ENCODE peak calls at places on chromosomes 5 and 9, in five cellular contexts. One of them, this sample, is unnamed.

GRCh38 chr5:77449277-77449676 is 42.8 kb downstream of the WDR41 start:
- DNase-seq in H1: no peak
- DNase-seq in K562: no peak
- DNase-seq in HepG2: no peak
- DNase-seq in GM12878: no peak
- DNase-seq in this sample: no peak

GRCh38 chr9:115393976-115394775 is 276.2 kb upstream of the TNC start:
- DNase-seq in H1: no peak
- DNase-seq in K562: no peak
- DNase-seq in HepG2: no peak
- DNase-seq in GM12878: no peak
- DNase-seq in this sample: no peak

GRCh38 chr9:126615251-126615790 is 1.6 kb downstream of the LMX1B start:
- DNase-seq in H1: peak; percentile 75
- DNase-seq in K562: no peak
- DNase-seq in HepG2: peak; percentile 21
- DNase-seq in GM12878: no peak
- DNase-seq in this sample: no peak

GRCh38 chr9:130451509-130452388 is 7.0 kb downstream of the ASS1 start:
- DNase-seq in H1: peak; percentile 89
- DNase-seq in K562: peak; percentile 73
- DNase-seq in HepG2: peak; percentile 61
- DNase-seq in GM12878: no peak
- DNase-seq in this sample: no peak

GRCh38 chr5:31987985-31988710 is 186.0 kb downstream of the GOLPH3 start:
- DNase-seq in H1: no peak
- DNase-seq in K562: no peak
- DNase-seq in HepG2: no peak
- DNase-seq in GM12878: no peak
- DNase-seq in this sample: peak; percentile 77

GRCh38 chr5:176185133-176185733 is 53.0 kb upstream of the SIMC1 start:
- DNase-seq in H1: no peak
- DNase-seq in K562: peak; percentile 22
- DNase-seq in HepG2: no peak
- DNase-seq in GM12878: no peak
- DNase-seq in this sample: no peak

GRCh38 chr5:139426222-139426885 is 13.0 kb downstream of the DNAJC18 start:
- DNase-seq in H1: no peak
- DNase-seq in K562: no peak
- DNase-seq in HepG2: no peak
- DNase-seq in GM12878: no peak
- DNase-seq in this sample: no peak

GRCh38 chr5:76180817-76181805 is 97.9 kb downstream of the SV2C start:
- DNase-seq in H1: no peak
- DNase-seq in K562: peak; percentile 63
- DNase-seq in HepG2: no peak
- DNase-seq in GM12878: peak; percentile 62
- DNase-seq in this sample: no peak

GRCh38 chr9:2623046-2623865 is 1.7 kb downstream of the VLDLR start:
- DNase-seq in H1: peak; percentile 74
- DNase-seq in K562: no peak
- DNase-seq in HepG2: peak; percentile 33
- DNase-seq in GM12878: no peak
- DNase-seq in this sample: no peak

GRCh38 chr5:12277504-12278192 is 373.4 kb upstream of the CTNND2 start:
- DNase-seq in H1: no peak
- DNase-seq in K562: no peak
- DNase-seq in HepG2: no peak
- DNase-seq in GM12878: peak; percentile 17
- DNase-seq in this sample: no peak

GRCh38 chr5:74636552-74636951 is 4.0 kb downstream of the ENC1 start:
- DNase-seq in H1: no peak
- DNase-seq in K562: no peak
- DNase-seq in HepG2: no peak
- DNase-seq in GM12878: no peak
- DNase-seq in this sample: no peak

GRCh38 chr5:1706021-1706420 is 93.6 kb downstream of the MRPL36 start:
- DNase-seq in H1: peak; percentile 33
- DNase-seq in K562: no peak
- DNase-seq in HepG2: no peak
- DNase-seq in GM12878: no peak
- DNase-seq in this sample: no peak

GRCh38 chr9:135492886-135493669 is 7.4 kb upstream of the MRPS2 start:
- DNase-seq in H1: no peak
- DNase-seq in K562: no peak
- DNase-seq in HepG2: no peak
- DNase-seq in GM12878: no peak
- DNase-seq in this sample: no peak

GRCh38 chr5:15834596-15835245 is 334.7 kb downstream of the FBXL7 start:
- DNase-seq in H1: no peak
- DNase-seq in K562: no peak
- DNase-seq in HepG2: no peak
- DNase-seq in GM12878: no peak
- DNase-seq in this sample: no peak

GRCh38 chr5:137627730-137628129 is 108.2 kb downstream of the KLHL3 start:
- DNase-seq in H1: no peak
- DNase-seq in K562: no peak
- DNase-seq in HepG2: no peak
- DNase-seq in GM12878: no peak
- DNase-seq in this sample: no peak
- TF ChIP-seq YY1 in H1: no peak
- TF ChIP-seq YY1 in K562: no peak
- TF ChIP-seq YY1 in HepG2: no peak
- TF ChIP-seq YY1 in GM12878: no peak
- TF ChIP-seq YY1 in this sample: no peak

DNA sequence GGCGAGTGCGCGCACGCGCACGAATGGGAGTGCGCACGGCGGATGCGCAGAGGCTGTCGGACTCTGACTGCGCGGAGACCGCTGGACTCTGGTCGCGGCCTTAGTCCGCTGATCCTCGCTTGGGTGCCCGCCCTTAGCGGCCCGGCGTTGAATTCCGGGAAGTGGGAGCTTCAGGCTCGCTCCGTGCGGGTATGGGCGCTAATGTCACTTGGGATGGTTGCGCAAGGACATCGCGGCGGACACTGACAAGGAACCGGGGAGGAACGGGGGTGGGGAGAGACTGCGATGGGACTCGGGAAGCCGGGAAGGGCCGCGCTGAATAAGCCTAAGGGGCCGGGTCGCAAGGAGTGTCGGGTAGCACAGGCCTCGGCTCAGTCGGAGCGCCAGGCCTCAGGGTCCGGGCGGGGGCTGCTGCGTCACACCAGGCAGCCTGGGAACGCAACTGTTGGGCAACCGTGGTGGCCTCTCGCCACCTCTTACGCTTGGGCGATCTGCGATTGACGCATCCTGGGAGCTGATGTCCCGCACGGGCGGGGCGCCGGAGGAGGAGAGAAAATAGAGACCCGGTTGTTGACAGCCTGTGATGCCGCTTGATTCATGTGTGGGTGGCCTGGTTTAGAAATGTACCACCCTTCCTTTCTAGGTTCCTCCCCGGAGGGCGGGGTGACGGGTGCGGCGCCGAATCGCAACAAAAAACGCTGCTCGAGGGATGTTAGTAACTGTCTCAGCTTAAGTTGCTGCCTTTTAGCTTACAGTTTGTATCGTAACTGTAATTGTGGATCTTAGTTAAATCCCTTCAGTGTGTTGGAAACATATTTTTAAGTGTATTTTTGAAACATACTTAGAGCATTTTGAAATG is 545 bp upstream of the CHD1 start:
- DNase-seq in H1: peak; percentile 88
- DNase-seq in K562: peak; percentile 71
- DNase-seq in HepG2: peak; percentile 91
- DNase-seq in GM12878: peak; percentile 87
- DNase-seq in this sample: peak; percentile 90
- TF ChIP-seq POLR2A in H1: no peak
- TF ChIP-seq POLR2A in K562: peak; percentile 98
- TF ChIP-seq POLR2A in HepG2: peak; percentile 91
- TF ChIP-seq POLR2A in GM12878: peak; percentile 89
- TF ChIP-seq POLR2A in this sample: peak; percentile 9

DNA sequence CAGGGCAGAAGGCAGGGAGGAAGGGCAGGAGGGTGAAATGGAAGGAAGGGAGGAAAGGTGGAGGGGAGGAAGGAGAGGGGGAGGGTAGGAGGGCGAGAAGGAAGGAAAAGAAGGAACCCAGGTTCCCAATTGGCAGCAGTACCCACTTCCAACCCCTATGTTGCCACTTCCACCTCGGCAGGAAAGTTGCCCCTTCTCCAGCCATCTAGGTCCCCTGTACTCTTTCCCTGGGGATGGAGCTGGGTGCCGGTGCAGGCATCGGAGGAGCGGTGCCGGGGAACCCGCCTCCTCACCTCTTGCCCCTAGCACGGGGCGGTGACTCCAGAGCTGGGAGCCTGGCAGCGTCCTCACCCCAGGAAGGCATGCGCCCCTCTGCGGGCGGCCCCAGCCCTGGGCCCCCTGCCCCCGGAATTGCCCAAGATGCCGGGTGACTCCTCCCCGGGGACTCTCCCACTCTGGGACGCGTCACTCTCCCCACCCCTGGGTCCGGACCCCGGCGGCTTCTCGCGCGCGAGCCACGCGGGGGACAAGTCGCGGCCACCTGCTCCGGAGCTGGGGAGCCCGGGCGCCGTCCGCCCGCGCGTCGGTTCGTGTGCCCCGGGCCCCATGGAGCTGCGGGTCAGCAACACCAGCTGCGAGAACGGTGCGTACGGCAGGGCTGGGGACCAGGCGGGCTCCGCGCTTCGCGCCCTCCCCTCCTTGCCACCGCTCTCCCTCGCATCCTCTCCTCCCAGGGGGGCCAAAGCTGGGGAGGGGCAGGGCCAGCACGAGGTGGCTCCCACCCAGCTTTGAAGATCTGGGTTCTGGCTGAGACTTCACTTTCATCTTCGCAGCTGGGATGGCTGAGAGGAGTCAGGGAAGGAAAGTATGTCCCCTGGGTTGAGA is at the start of gene NIPAL4:
- DNase-seq in H1: peak; percentile 71
- DNase-seq in K562: no peak
- DNase-seq in HepG2: no peak
- DNase-seq in GM12878: no peak
- DNase-seq in this sample: no peak
- TF ChIP-seq YY1 in H1: no peak
- TF ChIP-seq YY1 in K562: no peak
- TF ChIP-seq YY1 in HepG2: no peak
- TF ChIP-seq YY1 in GM12878: no peak
- TF ChIP-seq YY1 in this sample: no peak

GRCh38 chr9:134068742-134069535 is 1.1 kb upstream of the BRD3 start:
- DNase-seq in H1: no peak
- DNase-seq in K562: no peak
- DNase-seq in HepG2: no peak
- DNase-seq in GM12878: no peak
- DNase-seq in this sample: no peak

GRCh38 chr9:134066923-134067851 is 639 bp downstream of the BRD3 start:
- DNase-seq in H1: no peak
- DNase-seq in K562: peak; percentile 71
- DNase-seq in HepG2: no peak
- DNase-seq in GM12878: no peak
- DNase-seq in this sample: no peak

GRCh38 chr9:134066546-134066922 is 1.3 kb downstream of the BRD3 start:
- DNase-seq in H1: no peak
- DNase-seq in K562: no peak
- DNase-seq in HepG2: no peak
- DNase-seq in GM12878: no peak
- DNase-seq in this sample: no peak

GRCh38 chr9:134069536-134070399 is 1.9 kb upstream of the BRD3 start:
- DNase-seq in H1: no peak
- DNase-seq in K562: no peak
- DNase-seq in HepG2: no peak
- DNase-seq in GM12878: no peak
- DNase-seq in this sample: no peak

DNA sequence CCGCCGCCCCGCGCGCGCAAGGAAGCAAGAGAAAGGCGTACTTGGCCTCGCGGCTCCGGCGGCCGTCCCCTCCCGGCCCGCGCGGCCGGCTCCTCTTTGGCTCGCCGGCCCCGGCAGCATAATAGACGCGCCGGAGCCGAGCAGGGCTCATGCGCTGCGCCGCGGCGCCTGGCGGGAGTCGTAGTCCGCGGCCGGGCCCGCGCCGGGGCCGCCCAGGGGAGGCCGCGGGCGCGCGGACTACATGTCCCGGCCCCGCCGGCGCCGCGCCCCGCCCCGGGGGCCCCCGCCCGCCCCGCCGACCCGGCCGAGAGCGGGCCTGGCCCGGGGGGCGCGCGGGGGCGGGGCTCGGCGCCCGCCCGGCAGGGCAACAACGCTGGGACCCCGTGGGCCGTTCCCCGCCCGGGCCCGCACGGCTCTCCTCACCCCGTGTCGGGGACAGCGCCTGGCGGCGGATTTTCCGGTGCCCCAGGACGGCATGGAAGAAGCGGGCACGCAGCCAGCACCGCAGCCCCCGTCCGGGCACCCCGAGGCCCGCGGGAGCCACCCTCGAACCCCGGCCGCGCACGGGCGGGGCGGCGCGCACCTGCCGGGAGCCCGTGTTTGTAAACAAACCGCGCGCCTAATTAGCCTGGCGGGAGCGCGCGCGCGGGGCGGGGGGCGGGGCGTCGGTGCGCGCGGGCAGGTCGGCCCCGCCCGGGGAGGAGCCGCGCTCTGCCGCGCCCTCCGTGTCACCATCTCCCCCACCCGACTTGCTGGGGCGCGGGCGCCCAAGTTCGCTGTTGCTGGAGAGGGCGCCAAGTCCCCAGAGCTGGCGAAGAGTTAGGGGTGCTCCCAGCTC is at the start of gene BRD3:
- DNase-seq in H1: peak; percentile 87
- DNase-seq in K562: peak; percentile 93
- DNase-seq in HepG2: peak; percentile 71
- DNase-seq in GM12878: peak; percentile 17
- DNase-seq in this sample: peak; percentile 71
- TF ChIP-seq POLR2A in H1: no peak
- TF ChIP-seq POLR2A in K562: no peak
- TF ChIP-seq POLR2A in HepG2: peak; percentile 60
- TF ChIP-seq POLR2A in GM12878: peak; percentile 69
- TF ChIP-seq POLR2A in this sample: peak; percentile 66

GRCh38 chr5:123571927-123572326 is 60.0 kb downstream of the CSNK1G3 start:
- DNase-seq in H1: no peak
- DNase-seq in K562: no peak
- DNase-seq in HepG2: no peak
- DNase-seq in GM12878: no peak
- DNase-seq in this sample: no peak
- TF ChIP-seq YY1 in H1: no peak
- TF ChIP-seq YY1 in K562: no peak
- TF ChIP-seq YY1 in HepG2: no peak
- TF ChIP-seq YY1 in GM12878: no peak
- TF ChIP-seq YY1 in this sample: no peak